ENCODE peak calls at places on chromosome X, in nine cellular contexts. P is GM23248, C is endodermal cell, S is HCT116, G is ovary, L is cardiac muscle cell, J is GM12865, D is astrocyte of the spinal cord, U is PC-3. X is an unnamed sample.

GRCh38 chrX:1754077-1754476 is 139.2 kb downstream of the ASMT start:
- DNase-seq in P (peak), C (no peak), S (no peak), G (no peak), L (no peak), J (no peak), D (no peak), U (no peak), X (no peak)

GRCh38 chrX:110145854-110146253 is 142.9 kb downstream of the TMEM164 start:
- DNase-seq in P (peak), C (peak), S (no peak), G (no peak), L (peak), J (peak), D (peak), U (peak), X (no peak)

GRCh38 chrX:63275127-63275526 is 76.0 kb downstream of the SPIN4 start:
- DNase-seq in P (peak), C (peak), S (peak), G (no peak), L (peak), J (peak), D (no peak), U (peak), X (peak)

GRCh38 chrX:71919436-71919835 is 8.8 kb downstream of the NHSL2 start:
- DNase-seq in P (peak), C (no peak), S (no peak), G (no peak), L (no peak), J (no peak), D (no peak), U (no peak), X (no peak)

GRCh38 chrX:63506320-63506719 is 155.2 kb upstream of the SPIN4 start:
- DNase-seq in P (peak), C (no peak), S (peak), G (no peak), L (peak), J (peak), D (peak), U (peak), X (no peak)

GRCh38 chrX:302975-303374 is 15.6 kb downstream of the GTPBP6 start:
- DNase-seq in P (peak), C (no peak), S (no peak), G (no peak), L (no peak), J (no peak), D (no peak), U (no peak), X (no peak)

GRCh38 chrX:96763608-96764007 is 79.0 kb downstream of the DIAPH2 start:
- DNase-seq in P (no peak), C (no peak), S (no peak), G (no peak), L (no peak), J (no peak), D (no peak), U (no peak), X (no peak)

GRCh38 chrX:114097866-114098265 is 486.0 kb upstream of the HTR2C start:
- DNase-seq in P (no peak), C (no peak), S (no peak), G (no peak), L (no peak), J (no peak), D (no peak), U (no peak), X (no peak)

GRCh38 chrX:152276277-152276676 is 137.9 kb upstream of the MAGEA10 start:
- DNase-seq in P (no peak), C (no peak), S (no peak), G (no peak), L (no peak), J (no peak), D (no peak), U (no peak), X (no peak)

GRCh38 chrX:31893525-31893924 is 821.7 kb upstream of the FTHL17 start:
- DNase-seq in P (no peak), C (no peak), S (no peak), G (no peak), L (no peak), J (peak), D (no peak), U (no peak), X (no peak)

GRCh38 chrX:52574416-52575275 is 57.8 kb upstream of the XAGE1B start:
- DNase-seq in P (peak), C (peak), S (peak), G (no peak), L (peak), J (peak), D (peak), U (peak), X (no peak)
- H3K4me3 ChIP-seq in P (no peak), C (no peak), S (no peak), G (no peak), L (no peak), J (no peak), D (no peak), U (no peak), X (no peak)

DNA sequence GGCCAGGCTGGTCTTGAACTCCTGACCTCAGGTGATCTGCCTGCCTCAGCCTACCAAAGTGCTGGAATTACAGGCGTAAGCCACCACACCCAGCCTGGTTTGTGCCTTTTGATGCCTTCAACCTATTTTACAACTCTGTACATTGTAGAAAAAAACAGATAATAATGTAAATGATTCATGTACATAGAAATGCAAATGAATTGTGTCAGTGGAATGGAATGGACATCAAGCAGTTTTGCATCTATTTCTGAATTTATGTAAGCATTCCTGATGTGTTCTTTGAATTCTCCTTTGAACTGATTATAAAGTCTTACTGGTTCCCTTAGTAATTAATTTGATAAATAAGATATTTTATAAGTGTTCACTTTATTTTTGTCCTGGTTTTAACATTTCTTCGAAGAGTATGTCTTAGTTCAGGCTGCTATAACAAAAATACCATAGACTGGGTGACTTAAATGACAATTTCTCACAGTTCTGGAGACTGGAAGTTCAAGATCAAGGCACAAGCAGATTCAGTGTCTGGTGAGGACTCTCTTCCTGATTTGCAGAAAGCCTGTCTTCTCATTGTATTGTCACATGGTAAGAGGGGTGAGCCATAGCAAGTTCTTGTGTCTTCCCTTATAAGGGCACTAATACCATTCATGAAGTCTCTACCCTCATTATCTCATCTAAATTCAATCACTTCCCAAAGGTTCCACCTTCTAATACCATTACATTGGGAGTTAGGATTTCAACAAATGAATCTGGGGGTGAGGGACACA is 162.2 kb upstream of the S100G start:
- DNase-seq in P (peak), C (no peak), S (no peak), G (no peak), L (no peak), J (no peak), D (peak), U (peak), X (no peak)
- H3K4me3 ChIP-seq in P (no peak), C (no peak), S (no peak), G (no peak), L (no peak), J (no peak), D (no peak), U (no peak), X (no peak)

GRCh38 chrX:40644175-40644574 is 3.2 kb downstream of the CXorf38 start:
- DNase-seq in P (peak), C (no peak), S (no peak), G (no peak), L (no peak), J (no peak), D (no peak), U (no peak), X (no peak)
- H3K4me3 ChIP-seq in P (peak), C (no peak), S (no peak), G (peak), L (no peak), J (peak), D (no peak), U (peak), X (peak)

GRCh38 chrX:133838761-133839676 is 146.4 kb downstream of the GPC3 start:
- DNase-seq in P (peak), C (peak), S (peak), G (no peak), L (peak), J (peak), D (peak), U (peak), X (no peak)
- H3K4me3 ChIP-seq in P (no peak), C (no peak), S (no peak), G (no peak), L (no peak), J (no peak), D (no peak), U (no peak), X (no peak)

GRCh38 chrX:51852096-51852495 is 41.3 kb upstream of the MAGED1 start:
- DNase-seq in P (no peak), C (peak), S (no peak), G (no peak), L (no peak), J (no peak), D (no peak), U (no peak), X (no peak)
- H3K4me3 ChIP-seq in P (no peak), C (peak), S (no peak), G (no peak), L (no peak), J (no peak), D (no peak), U (no peak), X (no peak)

DNA sequence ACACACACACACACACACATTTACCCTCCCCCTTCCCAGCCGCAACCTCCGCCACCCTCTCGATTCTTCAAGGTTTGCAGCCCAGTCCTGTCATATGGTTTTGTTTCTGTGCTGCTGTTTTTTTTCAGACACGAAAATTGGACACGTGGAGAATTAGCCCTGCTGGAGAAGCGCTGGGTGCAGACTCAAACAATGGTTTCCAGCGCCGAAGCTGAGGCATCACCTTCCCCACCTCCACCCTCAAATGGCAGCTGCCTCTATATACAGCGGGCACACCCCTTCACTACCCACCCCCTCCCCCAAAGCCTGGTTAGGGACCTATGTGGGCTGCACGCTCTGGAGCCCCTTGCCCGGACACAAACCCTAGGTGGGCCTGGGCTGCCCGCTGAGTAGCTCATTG is 87.9 kb downstream of the BCOR start:
- DNase-seq in P (no peak), C (peak), S (no peak), G (no peak), L (no peak), J (peak), D (no peak), U (no peak), X (no peak)
- H3K4me3 ChIP-seq in P (peak), C (peak), S (no peak), G (no peak), L (no peak), J (peak), D (no peak), U (no peak), X (no peak)

GRCh38 chrX:47217852-47218279 is 615 bp upstream of the CDK16 start:
- DNase-seq in P (peak), C (peak), S (peak), G (peak), L (peak), J (peak), D (peak), U (peak), X (peak)
- H3K4me3 ChIP-seq in P (peak), C (peak), S (peak), G (peak), L (peak), J (peak), D (peak), U (peak), X (peak)

DNA sequence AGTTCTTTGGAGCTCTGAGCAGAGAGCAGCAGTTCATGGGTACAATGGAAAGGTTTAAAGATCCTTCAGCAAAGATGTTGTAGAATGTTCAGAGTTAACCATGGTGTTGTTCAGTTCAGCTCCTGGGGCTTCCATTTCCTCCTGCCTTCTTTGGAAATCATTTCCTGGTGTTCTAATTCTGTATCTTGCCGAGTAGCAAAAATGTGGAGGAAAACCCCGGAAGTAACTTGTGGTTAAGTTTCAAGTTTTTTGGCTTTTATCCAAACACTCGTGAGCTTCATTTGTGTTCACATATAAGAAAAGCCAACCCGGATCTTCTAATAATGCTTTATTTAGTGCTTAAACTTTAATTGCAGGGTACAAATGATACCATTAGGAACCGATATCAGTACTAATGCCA is 33.6 kb upstream of the ARX start:
- DNase-seq in P (no peak), C (no peak), S (no peak), G (no peak), L (no peak), J (no peak), D (peak), U (no peak), X (no peak)
- H3K4me3 ChIP-seq in P (no peak), C (no peak), S (no peak), G (no peak), L (no peak), J (no peak), D (no peak), U (no peak), X (no peak)

DNA sequence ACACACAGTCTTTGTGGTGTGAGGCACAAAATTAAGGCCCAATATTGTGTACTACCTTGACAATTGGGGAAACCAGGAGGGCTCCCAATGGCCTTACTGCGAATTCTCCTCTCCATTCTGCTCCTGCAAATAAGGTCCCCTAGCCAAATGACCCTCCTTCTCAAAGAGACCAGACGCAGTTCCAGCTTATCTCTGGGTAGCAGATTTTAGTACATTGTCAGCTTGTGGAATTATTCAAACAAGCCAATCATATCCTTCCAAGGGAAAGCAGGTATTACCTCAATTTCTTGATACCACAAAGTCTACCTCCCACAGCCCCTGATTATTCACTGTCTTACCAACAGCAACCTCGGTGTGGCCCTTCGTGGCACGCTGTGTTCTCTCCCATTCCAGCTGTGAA is 7.8 kb upstream of the ZBTB33 start:
- DNase-seq in P (peak), C (no peak), S (no peak), G (no peak), L (no peak), J (no peak), D (no peak), U (no peak), X (no peak)
- H3K4me3 ChIP-seq in P (no peak), C (peak), S (no peak), G (no peak), L (no peak), J (no peak), D (no peak), U (no peak), X (no peak)